ENCODE peak calls at places on chromosomes 16 and 17, in six cellular contexts. R is IMR-90, E is H9, A is mesenchymal stem cell, T is trophoblast cell, H is H1. W is an unnamed sample.

GRCh38 chr16:52494621-52495020 is 52.3 kb downstream of the TOX3 start:
- DNase-seq in T (no peak), E (no peak), H (no peak), A (no peak), R (no peak), W (no peak)

GRCh38 chr16:17166095-17166494 is 304.7 kb downstream of the XYLT1 start:
- DNase-seq in R (peak; percentile 14), T (no peak), H (no peak), A (no peak), E (no peak), W (no peak)

GRCh38 chr17:28926366-28926765 is 23.5 kb upstream of the DHRS13 start:
- DNase-seq in H (no peak), R (no peak), T (no peak), A (no peak), E (no peak), W (no peak)

GRCh38 chr16:56861756-56862155 is 3.3 kb upstream of the SLC12A3 start:
- DNase-seq in R (no peak), A (no peak), E (no peak), T (no peak), H (no peak), W (no peak)

GRCh38 chr17:71033336-71033735 is 864.0 kb downstream of the KCNJ2 start:
- DNase-seq in T (no peak), E (peak; percentile 62), A (no peak), R (no peak), H (peak; percentile 10), W (peak; percentile 76)

GRCh38 chr17:14201087-14201486 is 35.6 kb downstream of the CDRT15 start:
- DNase-seq in E (no peak), T (no peak), H (no peak), R (peak; percentile 8), A (no peak), W (no peak)

GRCh38 chr16:88448461-88449266 is 4.4 kb upstream of the ZFPM1 start:
- DNase-seq in H (no peak), E (no peak), A (no peak), R (no peak), T (no peak), W (no peak)

GRCh38 chr17:59001158-59001814 is 105.4 kb downstream of the TRIM37 start:
- DNase-seq in A (peak; percentile 71), T (peak; percentile 82), R (peak; percentile 67), H (no peak), E (peak; percentile 41), W (no peak)

GRCh38 chr17:81428521-81428920 is 33.3 kb downstream of the BAHCC1 start:
- DNase-seq in R (no peak), A (no peak), T (no peak), H (no peak), E (no peak), W (no peak)

GRCh38 chr16:68190099-68190498 is 45.8 kb downstream of the ESRP2 start:
- DNase-seq in H (no peak), T (peak; percentile 3), E (no peak), A (no peak), R (no peak), W (no peak)

GRCh38 chr16:70611785-70612303 is 34.5 kb upstream of the IL34 start:
- DNase-seq in A (no peak), H (no peak), E (no peak), R (no peak), T (no peak), W (no peak)

GRCh38 chr16:79089735-79090284 is 510.7 kb downstream of the MAF start:
- DNase-seq in A (no peak), H (no peak), R (no peak), E (no peak), T (peak; percentile 6), W (no peak)

GRCh38 chr17:78484300-78485159 is 92.7 kb downstream of the DNAH17 start:
- DNase-seq in R (no peak), T (no peak), A (peak; percentile 45), E (peak; percentile 89), H (no peak), W (peak; percentile 51)

GRCh38 chr17:33924105-33924504 is 331.0 kb upstream of the CCL2 start:
- DNase-seq in R (no peak), T (no peak), H (no peak), A (no peak), E (no peak), W (no peak)

GRCh38 chr17:74862108-74862901 is 2.6 kb upstream of the GRIN2C start:
- DNase-seq in H (no peak), E (peak; percentile 93), T (peak; percentile 41), A (peak; percentile 60), R (peak; percentile 9), W (peak; percentile 79)

GRCh38 chr16:84093120-84093878 is 23.4 kb downstream of the MBTPS1 start:
- DNase-seq in R (no peak), T (no peak), A (no peak), H (no peak), E (no peak), W (no peak)

GRCh38 chr16:72832640-72833039 is 215.3 kb downstream of the ZFHX3 start:
- DNase-seq in R (peak; percentile 70), A (peak; percentile 75), T (peak; percentile 90), E (peak; percentile 83), H (no peak), W (peak; percentile 79)

GRCh38 chr16:89687092-89687940 is 827 bp downstream of the CDK10 start:
- DNase-seq in E (no peak), H (no peak), T (no peak), R (peak; percentile 52), A (peak; percentile 68), W (no peak)

GRCh38 chr17:78144736-78145641 is 1.2 kb upstream of the C17orf99 start:
- DNase-seq in R (no peak), A (no peak), E (no peak), H (no peak), T (no peak), W (no peak)

GRCh38 chr16:87060026-87060986 is 256.9 kb downstream of the C16orf95 start:
- DNase-seq in R (peak; percentile 73), A (peak; percentile 38), T (no peak), H (no peak), E (no peak), W (no peak)

GRCh38 chr17:77136420-77136767 is 4.4 kb upstream of the SEC14L1 start:
- DNase-seq in R (no peak), H (no peak), T (no peak), A (no peak), E (no peak), W (no peak)

GRCh38 chr17:36529121-36529520 is 5.5 kb downstream of the MYO19 start:
- DNase-seq in A (peak; percentile 70), T (no peak), R (peak; percentile 75), H (no peak), E (no peak), W (no peak)

GRCh38 chr17:38745545-38745944 is 2.6 kb downstream of the PCGF2 start:
- DNase-seq in E (no peak), A (no peak), H (no peak), T (no peak), R (no peak), W (no peak)

GRCh38 chr17:66506641-66507040 is 204.2 kb downstream of the PRKCA start:
- DNase-seq in A (peak; percentile 81), H (no peak), T (no peak), R (peak; percentile 83), E (no peak), W (no peak)

GRCh38 chr16:8959921-8960787 is 3.6 kb downstream of the USP7 start:
- DNase-seq in T (no peak), E (no peak), H (no peak), R (peak; percentile 37), A (peak; percentile 55), W (no peak)

DNA sequence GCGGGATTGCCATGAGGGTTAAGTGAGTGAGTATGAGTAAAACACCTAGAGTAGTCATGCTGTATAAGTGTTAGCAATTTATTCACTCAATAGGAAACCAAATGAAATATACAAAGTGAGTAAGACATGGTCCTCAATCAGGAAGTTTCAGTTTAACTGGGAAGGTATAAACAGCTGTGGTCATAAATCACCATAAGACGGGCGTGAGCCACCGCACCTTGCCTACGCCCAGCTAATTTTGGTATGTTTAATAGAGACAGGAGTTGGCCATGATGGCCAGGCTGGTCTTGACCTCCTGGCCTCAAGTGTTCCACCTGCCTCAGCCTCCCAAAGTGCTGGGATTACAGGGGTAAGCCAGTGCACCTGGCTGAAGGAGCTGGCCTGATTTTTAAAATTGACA is 27.0 kb downstream of the RNF135 start:
- DNase-seq in E (no peak), T (no peak), H (no peak), A (no peak), R (no peak), W (no peak)
- H4K91ac ChIP-seq in E (no peak overlapping the region), T (no peak overlapping the region), H (no peak overlapping the region), A (no peak overlapping the region), R (no peak overlapping the region), W (no peak overlapping the region)

DNA sequence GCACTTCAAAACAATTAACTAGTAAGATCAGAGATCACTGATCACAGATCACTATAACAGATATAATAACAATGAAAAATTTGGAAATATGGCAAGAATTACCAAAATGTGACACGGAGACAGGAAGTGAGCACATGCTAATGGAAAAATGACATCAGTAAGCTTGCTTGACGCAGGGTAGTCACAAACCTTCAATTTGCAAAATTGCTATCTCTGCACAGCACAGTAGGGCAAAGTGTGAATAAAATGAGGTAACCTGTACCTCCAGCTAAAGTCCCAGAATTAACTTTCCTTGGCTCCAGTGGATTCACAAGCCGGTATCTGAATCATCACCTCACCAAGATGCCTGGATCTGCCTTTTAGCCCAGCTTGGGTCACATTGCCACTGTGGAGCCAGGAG is 4.2 kb upstream of the MMP2 start:
- DNase-seq in T (peak; percentile 91), E (no peak), H (no peak), R (no peak), A (no peak), W (no peak)
- H3K4me1 ChIP-seq in T (peaks cover 31% of the 10 kb centered on the region), E (no peaks in the 10 kb centered on the region), H (peaks cover 4% of the 10 kb centered on the region), R (peaks cover 20% of the 10 kb centered on the region), A (peaks cover 16% of the 10 kb centered on the region), W (peaks cover 4% of the 10 kb centered on the region)

DNA sequence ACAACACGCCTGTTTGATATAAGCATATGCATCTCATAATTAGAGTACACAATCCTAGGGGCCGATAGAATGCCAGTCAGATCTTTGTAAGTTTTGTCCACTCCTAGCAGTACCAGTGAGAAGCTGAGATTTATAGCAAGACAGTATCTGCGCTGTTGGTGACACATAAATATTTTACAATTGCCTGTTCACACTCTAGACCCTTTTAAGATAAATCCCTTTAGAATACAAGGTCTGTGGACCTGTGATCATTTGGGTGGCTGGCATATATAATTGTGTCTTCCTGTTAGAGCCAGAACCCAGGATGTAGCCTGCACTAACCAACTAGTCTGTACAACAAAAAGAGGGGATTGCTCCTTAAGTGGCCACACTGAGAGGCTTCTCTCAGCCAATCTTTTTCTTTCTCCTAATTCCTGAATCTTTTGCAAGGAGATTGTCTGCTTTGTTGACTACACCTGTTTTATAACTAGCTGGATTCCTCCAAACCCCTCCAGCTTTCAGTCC is 74.7 kb downstream of the WIPI1 start:
- DNase-seq in R (no peak), E (peak; percentile 8), T (no peak), A (peak; percentile 53), H (no peak), W (no peak)
- H3K27ac ChIP-seq in R (no peak overlapping the region), E (no peak overlapping the region), T (no peak overlapping the region), A (peak overlapping the region; percentile 37), H (no peak overlapping the region), W (peak overlapping the region; percentile 35)

DNA sequence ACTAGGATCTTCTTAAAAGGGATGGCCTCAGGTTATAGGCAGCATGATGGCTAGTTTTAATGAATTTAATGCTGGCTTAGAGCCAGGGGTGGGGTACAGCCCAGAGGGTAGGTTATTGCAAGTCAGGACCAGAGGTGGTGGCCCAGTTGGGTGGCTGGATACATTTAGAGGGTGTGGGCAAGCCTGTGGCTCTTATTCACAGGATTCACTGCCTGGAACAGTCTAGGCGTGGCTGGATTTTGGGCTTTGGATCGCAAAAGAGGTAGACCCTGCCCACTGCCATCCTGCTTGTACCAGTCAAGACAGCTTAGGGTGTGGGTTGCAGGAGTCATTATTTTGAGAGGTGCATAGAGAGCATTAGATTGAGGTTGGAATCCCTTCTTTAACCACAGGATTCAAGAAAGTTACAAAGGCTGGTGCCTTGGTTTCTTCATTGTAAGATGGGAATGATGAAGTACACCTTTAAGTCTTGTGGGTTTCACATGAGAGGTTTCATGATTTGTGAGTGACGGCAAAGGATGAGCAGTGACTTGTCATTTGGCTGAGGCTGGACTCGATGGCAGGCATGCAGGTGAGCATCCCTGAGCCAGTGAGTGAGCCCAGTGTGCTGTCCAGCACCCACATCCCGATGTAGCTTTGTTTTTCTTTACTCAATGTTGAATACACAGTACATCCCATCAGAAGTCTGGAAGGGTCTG is 85.2 kb downstream of the KSR1 start:
- DNase-seq in H (no peak), A (no peak), E (no peak), R (no peak), T (no peak), W (no peak)
- H4K91ac ChIP-seq in H (no peak overlapping the region), A (no peak overlapping the region), E (no peak overlapping the region), R (peak overlapping the region; percentile 90), T (no peak overlapping the region), W (peak overlapping the region; percentile 16)

W was measured in neuronal stem cell.